ENCODE peak calls at places on chromosome 9, in eight cellular contexts. Y, Z, N, M, K, T, A and O are unnamed samples.

GRCh38 chr9:84772511-84772910 is 103.0 kb downstream of the NTRK2 start:
- DNase-seq in N (no peak), K (no peak), M (no peak), Y (no peak), T (no peak), A (no peak), Z (no peak), O (no peak)

GRCh38 chr9:76905984-76906861 is at the start of gene PRUNE2:
- DNase-seq in Z (no peak), A (peak), Y (peak), T (peak), K (peak), M (peak), N (no peak), O (peak)

GRCh38 chr9:93587284-93587650 is 10.9 kb downstream of the PHF2 start:
- DNase-seq in T (no peak), Y (no peak), M (no peak), K (no peak), N (no peak), Z (no peak), A (no peak), O (peak)

GRCh38 chr9:32264171-32264862 is 120.1 kb upstream of the ACO1 start:
- DNase-seq in Z (no peak), Y (peak), M (no peak), N (no peak), T (no peak), K (no peak), A (no peak), O (peak)

GRCh38 chr9:115328228-115328627 is 210.3 kb upstream of the TNC start:
- DNase-seq in Z (no peak), N (no peak), K (no peak), A (peak), T (peak), Y (no peak), M (no peak), O (no peak)

GRCh38 chr9:74985041-74985440 is 32.3 kb upstream of the C9orf40 start:
- DNase-seq in Y (no peak), N (no peak), T (no peak), A (no peak), Z (no peak), K (no peak), M (no peak), O (no peak)

GRCh38 chr9:131478911-131479310 is 23.8 kb upstream of the POMT1 start:
- DNase-seq in T (no peak), A (no peak), N (no peak), Y (no peak), K (no peak), M (no peak), Z (no peak), O (no peak)

GRCh38 chr9:134348404-134349155 is 22.3 kb downstream of the RXRA start:
- DNase-seq in Z (no peak), A (no peak), Y (no peak), T (no peak), M (no peak), N (no peak), K (no peak), O (no peak)

GRCh38 chr9:133400292-133400691 is 17.5 kb downstream of the REXO4 start:
- DNase-seq in Y (no peak), M (no peak), Z (no peak), K (no peak), N (no peak), T (no peak), A (no peak), O (no peak)

GRCh38 chr9:78821126-78821822 is 524.3 kb downstream of the PSAT1 start:
- DNase-seq in A (no peak), N (no peak), M (no peak), Z (no peak), T (no peak), K (peak), Y (peak), O (no peak)

GRCh38 chr9:112820886-112821285 is 69.8 kb downstream of the SLC46A2 start:
- DNase-seq in N (no peak), M (no peak), K (no peak), Z (no peak), A (no peak), T (no peak), Y (no peak), O (no peak)

GRCh38 chr9:128159073-128159783 is 837 bp upstream of the BBLN start:
- DNase-seq in N (no peak), A (peak), K (no peak), M (no peak), T (no peak), Y (no peak), Z (no peak), O (peak)

GRCh38 chr9:7533376-7534090 is 266.0 kb downstream of the DMAC1 start:
- DNase-seq in Y (no peak), T (no peak), A (no peak), K (no peak), N (no peak), Z (no peak), M (no peak), O (no peak)

GRCh38 chr9:109513871-109514270 is 15.8 kb upstream of the PTPN3 start:
- DNase-seq in K (no peak), Z (no peak), A (no peak), N (no peak), T (no peak), M (no peak), Y (no peak), O (no peak)

GRCh38 chr9:97853056-97853843 is at the start of gene FOXE1:
- DNase-seq in N (no peak), Z (no peak), M (no peak), T (no peak), K (peak), A (no peak), Y (no peak), O (no peak)

GRCh38 chr9:76654575-76654974 is 109.7 kb upstream of the PCA3 start:
- DNase-seq in M (no peak), A (no peak), K (no peak), Y (no peak), T (no peak), N (no peak), Z (no peak), O (no peak)

DNA sequence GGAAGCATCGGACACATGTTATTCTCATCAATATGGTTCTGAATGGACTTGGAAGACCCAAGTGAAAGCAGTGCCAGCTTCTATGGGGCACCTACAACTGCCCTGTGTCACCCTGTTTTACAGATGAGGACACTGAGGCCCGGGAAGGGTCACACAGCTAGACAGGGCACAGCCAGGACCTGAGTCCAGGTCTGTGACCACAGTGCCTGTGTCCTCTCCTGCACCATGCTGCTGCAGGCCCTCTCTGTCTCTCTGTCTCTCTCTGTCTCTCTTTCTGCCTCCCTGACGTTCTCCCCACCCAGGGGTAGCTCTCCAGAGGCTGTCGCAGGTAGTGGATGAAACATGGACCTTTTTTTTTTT is 42.2 kb upstream of the NEK6 start:
- DNase-seq in T (peak), K (no peak), Y (no peak), M (peak), Z (no peak), A (no peak), N (no peak), O (no peak)
- TF ChIP-seq EP300 in T (no peak), K (no peak), Y (no peak), M (no peak), Z (no peak), A (no peak), N (no peak), O (no peak)

GRCh38 chr9:69876981-69877380 is 56.4 kb downstream of the CFAP95 start:
- DNase-seq in M (no peak), Z (no peak), K (no peak), A (no peak), N (no peak), T (no peak), Y (no peak), O (no peak)

GRCh38 chr9:69874301-69875060 is 53.9 kb downstream of the CFAP95 start:
- DNase-seq in N (no peak), M (no peak), T (no peak), A (no peak), Z (no peak), K (no peak), Y (peak), O (no peak)

GRCh38 chr9:69873401-69873950 is 52.9 kb downstream of the CFAP95 start:
- DNase-seq in M (no peak), K (no peak), T (no peak), N (no peak), Z (no peak), A (no peak), Y (no peak), O (no peak)

GRCh38 chr9:69882998-69883565 is 62.5 kb downstream of the CFAP95 start:
- DNase-seq in N (no peak), M (no peak), Y (no peak), K (no peak), Z (no peak), A (no peak), T (no peak), O (no peak)

DNA sequence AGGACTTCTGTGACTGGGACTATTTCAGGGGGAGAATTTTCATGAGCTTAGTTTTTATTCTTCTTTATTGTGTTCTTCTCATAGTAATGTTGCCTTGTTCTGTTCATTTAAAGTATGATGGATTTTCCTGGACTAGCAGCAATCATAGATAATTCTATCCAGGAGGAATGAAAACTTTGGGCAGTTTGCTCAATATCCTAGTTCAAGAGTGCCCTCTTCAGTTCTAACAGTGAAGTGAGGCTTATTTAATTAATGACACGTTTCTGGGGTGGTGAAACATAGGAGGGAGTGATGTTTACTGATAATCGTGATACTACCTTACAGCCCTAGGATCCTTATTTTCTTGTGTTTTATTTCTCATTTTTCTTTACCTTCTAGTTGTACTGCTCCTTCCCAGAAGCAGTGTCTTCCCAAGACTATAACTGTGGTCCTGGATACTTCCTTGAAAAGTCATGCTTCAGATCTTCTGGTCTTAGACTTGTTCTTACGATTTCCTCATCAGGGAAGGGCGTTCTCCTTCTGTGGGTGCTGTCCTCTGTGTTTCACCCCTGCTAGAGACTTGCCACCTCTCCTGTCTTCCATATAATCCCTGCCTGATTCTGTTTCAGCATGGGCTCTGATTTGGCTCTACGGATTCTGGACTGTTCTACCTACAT is 57.4 kb downstream of the CFAP95 start:
- DNase-seq in N (no peak), T (no peak), Y (peak), A (no peak), K (peak), Z (no peak), M (no peak), O (no peak)
- TF ChIP-seq EP300 in N (no peak), T (no peak), Y (no peak), A (no peak), K (no peak), Z (no peak), M (no peak), O (no peak)

GRCh38 chr9:125637264-125637663 is 69.7 kb downstream of the MAPKAP1 start:
- DNase-seq in K (no peak), M (no peak), Y (no peak), T (no peak), N (no peak), Z (no peak), A (no peak), O (no peak)
- TF ChIP-seq EP300 in K (no peak), M (no peak), Y (no peak), T (no peak), N (no peak), Z (no peak), A (no peak), O (no peak)

DNA sequence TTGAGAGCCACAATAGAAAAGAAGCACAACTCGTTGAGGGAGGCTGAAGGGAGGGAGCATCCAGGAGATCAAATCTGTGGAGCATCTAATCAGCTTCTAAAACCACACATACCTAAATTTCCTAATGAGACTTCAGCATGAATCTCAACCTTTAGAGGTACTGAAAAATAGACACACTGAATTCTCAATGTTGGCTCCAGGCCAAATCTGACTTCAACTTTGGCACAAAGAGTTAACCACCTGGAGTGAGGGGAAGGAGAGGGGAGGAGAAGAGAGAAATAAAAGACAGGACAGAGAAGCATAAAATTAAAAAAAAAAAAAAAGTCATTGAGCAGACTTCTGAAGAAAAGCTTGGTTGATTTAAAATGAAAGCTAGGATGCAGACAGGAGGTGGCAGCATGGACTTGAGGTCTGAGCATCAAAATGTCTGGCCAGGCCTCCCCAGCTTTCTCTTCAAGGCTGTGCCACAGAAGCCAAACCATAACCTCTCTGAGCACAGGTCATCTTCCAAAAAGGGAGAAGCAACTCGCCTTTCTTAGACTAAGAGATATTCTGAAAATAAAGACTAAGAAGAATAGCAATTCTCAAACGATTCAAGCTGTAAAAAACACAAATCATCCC is 205.6 kb downstream of the DENND1A start:
- DNase-seq in K (peak), N (no peak), M (no peak), Y (peak), Z (no peak), T (no peak), A (no peak), O (no peak)
- TF ChIP-seq EP300 in K (no peak), N (no peak), M (no peak), Y (no peak), Z (no peak), T (no peak), A (no peak), O (no peak)

DNA sequence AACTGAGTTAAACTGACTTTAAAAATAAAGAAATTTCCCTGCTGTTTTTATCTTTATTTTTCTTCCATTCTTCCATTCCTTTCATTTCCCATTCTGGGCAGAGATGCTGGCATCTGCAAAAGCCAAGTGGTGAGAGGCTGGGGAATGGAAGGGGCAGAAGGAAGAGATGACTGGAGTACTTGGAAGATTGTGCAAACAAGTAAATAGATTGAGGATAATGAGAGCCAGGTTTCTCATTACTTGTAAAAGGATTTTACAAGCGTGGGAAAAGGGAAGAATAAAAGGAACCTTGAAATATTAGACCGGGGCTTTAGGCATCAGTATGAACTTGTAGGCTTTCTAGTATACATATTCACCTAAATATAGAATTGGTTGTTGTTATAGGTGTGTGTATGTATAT is 341.2 kb downstream of the CAAP1 start:
- DNase-seq in A (no peak), Z (no peak), K (no peak), Y (no peak), N (no peak), T (no peak), M (no peak), O (no peak)
- TF ChIP-seq EP300 in A (no peak), Z (no peak), K (no peak), Y (no peak), N (no peak), T (no peak), M (no peak), O (no peak)

GRCh38 chr9:101453776-101454570 is 18.4 kb upstream of the ALDOB start:
- DNase-seq in A (no peak), N (no peak), Z (no peak), T (no peak), M (no peak), K (no peak), Y (no peak), O (no peak)
- TF ChIP-seq EP300 in A (no peak), N (no peak), Z (no peak), T (no peak), M (no peak), K (no peak), Y (no peak), O (no peak)

GRCh38 chr9:137457406-137458193 is 1.5 kb downstream of the NSMF start:
- DNase-seq in Y (peak), M (peak), T (no peak), N (no peak), K (no peak), A (no peak), Z (no peak), O (peak)

GRCh38 chr9:137454506-137455360 is 4.4 kb downstream of the NSMF start:
- DNase-seq in K (no peak), N (no peak), Z (no peak), T (peak), Y (peak), M (peak), A (peak), O (peak)

GRCh38 chr9:137455361-137455991 is 3.7 kb downstream of the NSMF start:
- DNase-seq in K (no peak), Y (no peak), A (no peak), Z (no peak), N (no peak), M (no peak), T (peak), O (peak)

GRCh38 chr9:137456864-137457405 is 2.2 kb downstream of the NSMF start:
- DNase-seq in Y (no peak), A (no peak), M (no peak), K (no peak), Z (no peak), N (no peak), T (no peak), O (peak)

GRCh38 chr9:137456061-137456863 is 2.9 kb downstream of the NSMF start:
- DNase-seq in T (no peak), M (no peak), K (no peak), N (no peak), Y (no peak), Z (no peak), A (no peak), O (peak)
- TF ChIP-seq EP300 in T (no peak), M (no peak), K (no peak), N (no peak), Y (no peak), Z (no peak), A (no peak), O (no peak)